ENCODE peak calls at places on chromosomes 5 and 9, in four cellular contexts. O, T, P and W are unnamed samples.

GRCh38 chr9:104984121-104984520 is 56.2 kb upstream of the ABCA1 start:
- DNase-seq in P (no peak), T (no peak), O (no peak), W (no peak)

GRCh38 chr5:501833-502184 is 22.4 kb downstream of the SLC9A3 start:
- DNase-seq in P (no peak), O (no peak), T (no peak), W (no peak)

GRCh38 chr5:179146277-179146676 is 86.1 kb downstream of the ZNF354C start:
- DNase-seq in P (peak; percentile 19), O (no peak), T (peak; percentile 76), W (peak; percentile 17)

GRCh38 chr5:102903074-102903871 is 148.2 kb downstream of the PAM start:
- DNase-seq in O (no peak), P (no peak), T (no peak), W (no peak)

GRCh38 chr9:107338911-107339659 is 56.0 kb downstream of the RAD23B start:
- DNase-seq in O (no peak), P (no peak), T (no peak), W (no peak)

GRCh38 chr5:32044904-32045303 is 129.2 kb downstream of the GOLPH3 start:
- DNase-seq in P (no peak), T (no peak), O (no peak), W (no peak)

GRCh38 chr9:129336601-129337286 is 158.7 kb upstream of the IER5L start:
- DNase-seq in O (no peak), P (no peak), T (no peak), W (peak; percentile 14)

GRCh38 chr5:166074839-166075481 is 2216.5 kb upstream of the WWC1 start:
- DNase-seq in T (no peak), P (no peak), O (no peak), W (no peak)

GRCh38 chr9:107422189-107422802 is 67.3 kb downstream of the KLF4 start:
- DNase-seq in P (peak; percentile 31), T (peak; percentile 53), O (peak; percentile 53), W (no peak)

GRCh38 chr5:168750926-168751325 is 171.8 kb upstream of the PANK3 start:
- DNase-seq in P (no peak), T (no peak), O (no peak), W (no peak)

GRCh38 chr9:129586647-129587046 is 34.3 kb downstream of the C9orf50 start:
- DNase-seq in P (no peak), T (peak; percentile 68), O (no peak), W (no peak)